ENCODE peak calls at places on chromosomes 4 and X, in four cellular contexts. R is IMR-90, B is K562, E is GM12878. Z is an unnamed sample.

GRCh38 chr4:57190651-57191481 is 80.7 kb upstream of the IGFBP7 start:
- DNase-seq in B (peak; percentile 69), R (peak; percentile 13), E (no peak), Z (peak; percentile 57)

GRCh38 chr4:149008415-149009025 is 566.3 kb upstream of the NR3C2 start:
- DNase-seq in E (no peak), B (no peak), R (peak; percentile 3), Z (no peak)

GRCh38 chr4:573122-573892 is 2.8 kb downstream of the TMEM271 start:
- DNase-seq in B (no peak), E (no peak), R (no peak), Z (no peak)

GRCh38 chr4:6368096-6368495 is 98.4 kb downstream of the WFS1 start:
- DNase-seq in R (no peak), B (no peak), E (no peak), Z (no peak)

GRCh38 chr4:185779520-185779919 is 32.5 kb downstream of the SORBS2 start:
- DNase-seq in E (no peak), R (no peak), B (no peak), Z (no peak)

GRCh38 chr4:98612318-98613250 is 45.8 kb downstream of the TSPAN5 start:
- DNase-seq in B (no peak), E (no peak), R (no peak), Z (no peak)

GRCh38 chr4:108833041-108833440 is 70.2 kb upstream of the ETNPPL start:
- DNase-seq in R (peak; percentile 68), E (no peak), B (no peak), Z (no peak)

GRCh38 chr4:181234951-181235350 is 1008.3 kb upstream of the TENM3 start:
- DNase-seq in R (no peak), E (no peak), B (no peak), Z (no peak)

GRCh38 chr4:113635739-113636437 is 125.7 kb downstream of the CAMK2D start:
- DNase-seq in E (no peak), B (no peak), R (peak; percentile 86), Z (no peak)

GRCh38 chrX:20309796-20310195 is 43.1 kb upstream of the RPS6KA3 start:
- DNase-seq in E (no peak), R (peak; percentile 73), B (no peak), Z (no peak)

DNA sequence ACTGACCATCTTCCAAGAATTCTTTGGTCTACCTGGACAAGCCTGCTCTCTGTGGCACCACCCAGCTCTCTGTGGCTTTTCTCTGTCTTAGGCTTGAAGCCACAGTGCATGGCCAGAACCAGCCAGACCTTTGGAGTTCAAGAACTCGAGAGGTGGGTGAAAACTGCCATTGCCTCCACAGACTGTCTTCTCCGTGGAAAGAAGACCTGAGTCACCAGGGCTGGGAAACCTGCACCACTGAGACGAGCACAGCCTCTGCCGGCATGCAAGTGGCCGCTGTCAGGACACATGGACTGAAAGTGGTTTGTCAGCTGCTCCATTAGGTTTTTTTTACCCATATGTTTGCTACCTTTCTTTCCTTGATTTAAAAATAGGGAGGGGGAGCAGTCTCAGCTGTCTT is 74.5 kb downstream of the MGST2 start:
- DNase-seq in R (no peak), E (no peak), B (no peak), Z (no peak)
- TF ChIP-seq CHD1 in R (no peak), E (no peak), B (no peak), Z (no peak)

GRCh38 chrX:13014111-13015094 is 30.0 kb downstream of the FAM9C start:
- DNase-seq in B (peak; percentile 11), E (no peak), R (no peak), Z (no peak)
- TF ChIP-seq CHD1 in B (no peak), E (no peak), R (no peak), Z (no peak)

GRCh38 chr4:59553063-59553738 is 1646.9 kb upstream of the ADGRL3 start:
- DNase-seq in R (no peak), B (no peak), E (peak; percentile 55), Z (no peak)
- TF ChIP-seq CHD1 in R (no peak), B (no peak), E (no peak), Z (no peak)

GRCh38 chr4:42149004-42149403 is 3.5 kb downstream of the BEND4 start:
- DNase-seq in B (no peak), E (no peak), R (no peak), Z (no peak)

GRCh38 chr4:42148453-42148852 is 4.0 kb downstream of the BEND4 start:
- DNase-seq in R (no peak), B (no peak), E (no peak), Z (no peak)

GRCh38 chr4:42150653-42151567 is 1.5 kb downstream of the BEND4 start:
- DNase-seq in B (no peak), E (no peak), R (no peak), Z (no peak)

GRCh38 chr4:42152507-42153504 is at the start of gene BEND4:
- DNase-seq in R (no peak), B (no peak), E (no peak), Z (peak; percentile 55)

DNA sequence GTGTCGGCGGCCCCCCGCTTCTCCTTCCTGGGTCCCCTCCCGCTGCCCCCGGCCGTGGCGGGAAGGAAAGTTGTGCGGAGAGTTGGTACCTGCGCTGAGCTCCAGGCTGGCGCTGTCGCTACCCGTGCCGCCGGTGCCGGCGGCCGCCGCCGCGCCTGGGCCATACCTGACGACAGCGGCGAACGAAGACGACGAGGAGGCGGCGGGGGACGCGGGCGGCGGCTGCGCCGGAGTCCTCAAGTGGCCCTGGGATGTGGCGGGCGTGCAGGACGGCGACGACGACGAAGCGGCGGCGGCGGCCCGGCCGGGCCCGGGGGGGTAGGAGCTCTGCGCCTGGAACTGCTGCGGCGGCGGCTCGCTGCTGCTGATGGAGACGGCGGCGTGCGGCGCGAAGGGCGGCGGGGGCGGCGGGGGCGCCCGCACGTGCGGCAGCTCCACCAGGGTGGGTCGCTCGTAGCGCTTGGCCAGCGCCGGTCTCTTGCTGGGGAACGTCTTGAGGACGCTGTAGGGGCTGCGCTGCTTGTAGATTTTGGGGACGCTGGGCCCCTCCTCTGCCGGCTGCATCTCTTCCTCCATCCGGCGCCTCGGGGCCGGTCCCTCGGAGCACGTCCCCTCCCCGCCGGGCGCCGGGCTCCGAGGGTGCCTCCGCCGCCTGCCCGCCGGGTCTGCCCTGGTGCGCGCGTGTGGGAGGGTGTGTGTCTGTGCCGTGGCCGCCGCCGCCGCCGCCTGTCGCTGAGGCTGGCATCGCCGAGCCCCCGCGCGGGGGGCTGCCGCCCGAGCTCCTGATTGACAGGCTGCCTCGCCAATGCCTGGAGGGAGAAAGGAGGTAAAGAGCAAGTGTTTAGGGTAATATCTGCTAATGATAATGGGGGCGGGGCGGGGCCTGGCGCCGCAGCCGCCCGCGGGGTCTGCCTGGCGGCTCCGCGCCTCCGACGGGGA is 618 bp downstream of the BEND4 start:
- DNase-seq in B (no peak), R (no peak), E (no peak), Z (peak; percentile 89)
- TF ChIP-seq CHD1 in B (no peak), R (no peak), E (no peak), Z (no peak)

GRCh38 chrX:119410854-119411253 is 11.7 kb downstream of the SLC25A43 start:
- DNase-seq in B (no peak), E (no peak), R (no peak), Z (no peak)

GRCh38 chrX:119410027-119410819 is 11.1 kb downstream of the SLC25A43 start:
- DNase-seq in R (peak; percentile 69), B (no peak), E (no peak), Z (no peak)

GRCh38 chrX:119407681-119408080 is 8.5 kb downstream of the SLC25A43 start:
- DNase-seq in R (peak; percentile 30), E (no peak), B (no peak), Z (no peak)

GRCh38 chrX:119406739-119407138 is 7.6 kb downstream of the SLC25A43 start:
- DNase-seq in R (peak; percentile 34), E (no peak), B (peak; percentile 60), Z (no peak)

GRCh38 chrX:119411959-119412358 is 12.8 kb downstream of the SLC25A43 start:
- DNase-seq in B (peak; percentile 17), R (no peak), E (no peak), Z (no peak)
- TF ChIP-seq CHD1 in B (no peak), R (no peak), E (no peak), Z (no peak)